ENCODE peak calls at places on chromosomes 1 and 21, in seven cellular contexts. V is HepG2, I is A549, B is tibial nerve, E is heart left ventricle, G is NB4, A is lower leg skin. N is an unnamed sample.

GRCh38 chr1:115280073-115280472 is 58.0 kb downstream of the NGF start:
- DNase-seq in E (no peak), A (peak; percentile 50), B (no peak), G (no peak), I (no peak), V (no peak), N (no peak)

GRCh38 chr1:89203166-89203565 is 4.4 kb upstream of the GBP4 start:
- DNase-seq in I (no peak), B (no peak), G (no peak), E (no peak), V (no peak), A (no peak), N (no peak)

GRCh38 chr1:56577859-56578663 is 1.3 kb downstream of the PLPP3 start:
- DNase-seq in V (peak; percentile 34), B (no peak), I (peak; percentile 26), A (no peak), E (peak; percentile 41), G (peak; percentile 12), N (no peak)

GRCh38 chr1:204623894-204624361 is 61.6 kb downstream of the LRRN2 start:
- DNase-seq in V (peak; percentile 36), A (no peak), G (peak; percentile 45), E (no peak), B (no peak), I (peak; percentile 48), N (peak; percentile 38)

GRCh38 chr1:102897537-102897936 is 210.8 kb downstream of the COL11A1 start:
- DNase-seq in E (no peak), B (no peak), V (no peak), I (peak; percentile 50), G (no peak), A (no peak), N (no peak)

GRCh38 chr21:46585191-46585953 is 19.5 kb downstream of the S100B start:
- DNase-seq in V (no peak), G (peak; percentile 26), A (peak; percentile 43), E (no peak), I (no peak), B (no peak), N (no peak)

GRCh38 chr1:198563578-198563977 is 23.1 kb upstream of the ATP6V1G3 start:
- DNase-seq in A (no peak), B (no peak), G (no peak), V (no peak), E (no peak), I (no peak), N (no peak)

GRCh38 chr1:201634261-201634660 is 95.3 kb downstream of the NAV1 start:
- DNase-seq in B (no peak), E (no peak), G (no peak), V (no peak), I (no peak), A (no peak), N (no peak)

GRCh38 chr1:89022167-89022959 is at the start of gene GBP3:
- DNase-seq in A (no peak), G (peak; percentile 78), V (no peak), B (no peak), I (no peak), E (no peak), N (no peak)

GRCh38 chr1:108953452-108953851 is 9.8 kb downstream of the CLCC1 start:
- DNase-seq in I (no peak), G (no peak), B (no peak), V (peak; percentile 29), A (no peak), E (no peak), N (no peak)

GRCh38 chr1:108957888-108958287 is 5.4 kb downstream of the CLCC1 start:
- DNase-seq in I (no peak), B (no peak), G (no peak), V (no peak), A (no peak), E (no peak), N (no peak)

GRCh38 chr1:108951242-108951641 is 12.0 kb downstream of the CLCC1 start:
- DNase-seq in I (no peak), G (no peak), E (no peak), B (no peak), A (no peak), V (no peak), N (no peak)

GRCh38 chr1:108955111-108955510 is 8.2 kb downstream of the CLCC1 start:
- DNase-seq in E (no peak), A (no peak), I (no peak), V (no peak), G (no peak), B (no peak), N (no peak)

GRCh38 chr1:108955881-108956280 is 7.4 kb downstream of the CLCC1 start:
- DNase-seq in B (no peak), G (no peak), V (no peak), I (no peak), E (no peak), A (no peak), N (no peak)
- TF ChIP-seq POLR2A in B (no peak), G (no peak), V (no peak), I (no peak), E (no peak), A (no peak), N (no peak)

DNA sequence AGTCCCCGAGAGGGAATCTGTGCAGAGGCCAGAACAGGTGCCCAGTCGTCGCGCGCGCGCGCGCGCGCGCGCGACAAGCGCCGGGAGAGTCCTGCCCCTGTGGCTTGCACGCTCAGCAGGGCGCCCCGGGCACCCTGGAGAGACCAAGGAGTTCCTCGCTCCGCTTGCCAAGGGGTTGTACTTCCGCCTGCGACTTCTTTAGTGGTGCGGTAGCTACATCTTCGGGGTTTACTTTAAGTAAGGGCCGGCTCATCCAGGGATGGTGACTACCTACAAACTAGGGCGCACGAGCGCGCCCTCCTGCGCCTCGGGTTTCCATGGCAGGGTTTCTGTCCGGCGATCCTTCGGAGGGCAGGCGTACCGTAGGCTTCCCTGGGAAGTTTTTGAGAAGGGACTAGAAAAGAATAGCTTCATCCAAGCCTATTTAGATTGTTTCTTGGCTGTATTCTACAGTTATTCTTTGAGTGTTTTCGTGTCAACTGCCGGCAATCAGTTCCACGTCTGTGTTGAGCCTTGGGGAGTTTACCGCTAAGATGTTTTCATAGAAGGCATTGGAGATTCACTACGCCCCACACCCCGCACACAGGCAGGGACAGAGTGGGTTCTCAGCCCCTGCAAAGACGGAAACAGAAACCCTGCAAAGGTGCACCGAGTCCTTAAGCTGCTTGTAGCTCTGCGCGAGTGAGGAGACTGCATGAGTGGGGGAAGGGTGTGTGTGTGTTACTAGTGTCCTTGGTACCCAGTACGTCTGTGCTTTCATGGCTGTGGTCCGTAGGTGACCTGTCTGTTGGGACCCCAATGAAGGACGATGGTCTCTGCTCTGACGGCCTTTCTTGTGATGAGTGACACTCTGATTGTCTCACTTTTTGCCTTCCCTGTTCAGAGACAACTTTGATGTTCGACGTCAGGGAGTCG is 1.7 kb downstream of the LHX4 start:
- DNase-seq in B (no peak), E (no peak), G (peak; percentile 90), I (peak; percentile 90), V (no peak), A (no peak), N (no peak)
- TF ChIP-seq POLR2A in B (no peak), E (no peak), G (no peak), I (no peak), V (no peak), A (no peak), N (no peak)

GRCh38 chr1:199608414-199608813 is 419.1 kb upstream of the NR5A2 start:
- DNase-seq in I (no peak), B (no peak), V (no peak), E (no peak), A (no peak), G (no peak), N (no peak)
- TF ChIP-seq POLR2A in I (no peak), B (no peak), V (no peak), E (no peak), A (no peak), G (no peak), N (no peak)

DNA sequence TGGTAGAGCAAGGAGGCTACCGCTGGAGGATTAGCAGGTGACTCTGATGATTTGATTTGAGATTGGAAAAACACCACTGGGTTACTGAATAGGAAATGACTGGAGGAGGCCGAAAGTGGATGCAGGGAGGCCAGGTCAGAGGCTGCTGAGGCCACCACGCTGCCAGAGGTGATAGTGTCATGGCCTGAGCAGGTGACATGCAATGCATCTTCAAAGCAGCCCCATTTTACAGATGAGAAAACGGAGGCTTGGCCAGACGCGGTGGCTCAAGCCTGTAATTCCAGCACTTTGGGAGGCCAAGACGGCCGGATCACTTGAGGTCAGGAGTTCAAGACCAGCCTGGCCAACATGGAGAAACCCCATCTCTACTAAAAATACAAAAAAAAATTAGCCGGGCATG is 12.8 kb downstream of the C1orf167 start:
- DNase-seq in V (no peak), I (no peak), E (no peak), G (no peak), A (no peak), B (no peak), N (no peak)
- TF ChIP-seq POLR2A in V (no peak), I (no peak), E (no peak), G (no peak), A (no peak), B (no peak), N (no peak)